ENCODE peak calls at places on chromosome X, in four cellular contexts. T is NCI-H2171, L is lower leg skin, V is ureter. I is an unnamed sample.

GRCh38 chrX:155967653-155968052 is 29.8 kb upstream of the IL9R start:
- DNase-seq in T (no peak), L (no peak), V (no peak), I (no peak)

GRCh38 chrX:112840382-112841113 is at the start of gene AMOT:
- DNase-seq in T (peak; percentile 56), L (peak; percentile 95), V (peak; percentile 81), I (peak; percentile 90)

GRCh38 chrX:27555514-27555913 is 34.6 kb upstream of the DCAF8L2 start:
- DNase-seq in T (no peak), L (no peak), V (no peak), I (no peak)

GRCh38 chrX:10597871-10598270 is 22.5 kb downstream of the MID1 start:
- DNase-seq in T (no peak), L (no peak), V (no peak), I (no peak)

GRCh38 chrX:110853610-110854009 is 58.0 kb upstream of the CHRDL1 start:
- DNase-seq in T (peak; percentile 73), L (no peak), V (no peak), I (no peak)

GRCh38 chrX:42714981-42715688 is 62.8 kb downstream of the PPP1R2C start:
- DNase-seq in T (peak; percentile 27), L (no peak), V (peak; percentile 54), I (no peak)

GRCh38 chrX:78796916-78797315 is 49.4 kb downstream of the LPAR4 start:
- DNase-seq in T (no peak), L (no peak), V (no peak), I (no peak)

GRCh38 chrX:100931925-100932285 is 3.2 kb upstream of the XKRX start:
- DNase-seq in T (no peak), L (no peak), V (no peak), I (no peak)

GRCh38 chrX:54811301-54811885 is 3.8 kb downstream of the MAGED2 start:
- DNase-seq in T (no peak), L (no peak), V (no peak), I (no peak)

GRCh38 chrX:49192722-49193328 is 6.7 kb upstream of the PRICKLE3 start:
- DNase-seq in T (no peak), L (no peak), V (no peak), I (no peak)

GRCh38 chrX:68685722-68686683 is 38.5 kb downstream of the STARD8 start:
- DNase-seq in T (no peak), L (no peak), V (no peak), I (no peak)

GRCh38 chrX:2901367-2902036 is 27.6 kb downstream of the ARSD start:
- DNase-seq in T (no peak), L (no peak), V (no peak), I (no peak)

GRCh38 chrX:45775462-45775861 is 574.8 kb upstream of the DIPK2B start:
- DNase-seq in T (no peak), L (no peak), V (no peak), I (no peak)

GRCh38 chrX:33434256-33435092 is 223.1 kb upstream of the DMD start:
- DNase-seq in T (peak; percentile 1), L (no peak), V (peak; percentile 55), I (peak; percentile 88)

GRCh38 chrX:14922437-14922836 is 49.2 kb downstream of the MOSPD2 start:
- DNase-seq in T (no peak), L (no peak), V (no peak), I (no peak)

GRCh38 chrX:41116948-41117347 is 31.7 kb downstream of the USP9X start:
- DNase-seq in T (no peak), L (no peak), V (no peak), I (no peak)

GRCh38 chrX:142251202-142251601 is 46.1 kb upstream of the MAGEC2 start:
- DNase-seq in T (no peak), L (no peak), V (no peak), I (no peak)

GRCh38 chrX:104270916-104271512 is 16.3 kb upstream of the ESX1 start:
- DNase-seq in T (no peak), L (no peak), V (peak; percentile 50), I (no peak)

GRCh38 chrX:46666831-46667230 is 92.1 kb downstream of the SLC9A7 start:
- DNase-seq in T (no peak), L (no peak), V (no peak), I (no peak)

GRCh38 chrX:15274946-15275345 is 5.1 kb upstream of the ASB9 start:
- DNase-seq in T (no peak), L (no peak), V (no peak), I (no peak)

GRCh38 chrX:1178580-1179057 is 33.8 kb downstream of the CRLF2 start:
- DNase-seq in T (no peak), L (peak; percentile 37), V (no peak), I (peak; percentile 27)

GRCh38 chrX:154547245-154548027 is at the start of gene IKBKG:
- DNase-seq in T (peak; percentile 83), L (peak; percentile 97), V (peak; percentile 91), I (peak; percentile 97)

GRCh38 chrX:133018229-133018628 is 59.8 kb upstream of the HS6ST2 start:
- DNase-seq in T (no peak), L (no peak), V (no peak), I (no peak)

GRCh38 chrX:39841604-39842003 is 256.2 kb downstream of the BCOR start:
- DNase-seq in T (no peak), L (no peak), V (no peak), I (no peak)

GRCh38 chrX:130330706-130331105 is 9.0 kb upstream of the SLC25A14 start:
- DNase-seq in T (no peak), L (no peak), V (peak; percentile 44), I (no peak)

GRCh38 chrX:129779747-129780146 is at the start of gene SASH3:
- DNase-seq in T (no peak), L (no peak), V (no peak), I (no peak)

GRCh38 chrX:1378306-1378758 is 13.6 kb downstream of the SLC25A6 start:
- DNase-seq in T (no peak), L (peak; percentile 84), V (no peak), I (no peak)

GRCh38 chrX:40077906-40078305 is 19.9 kb downstream of the BCOR start:
- DNase-seq in T (no peak), L (no peak), V (no peak), I (no peak)

GRCh38 chrX:107674480-107675364 is 46.4 kb downstream of the PRPS1 start:
- DNase-seq in T (peak; percentile 60), L (peak; percentile 97), V (peak; percentile 77), I (no peak)

GRCh38 chrX:41066391-41066790 is 18.9 kb upstream of the USP9X start:
- DNase-seq in T (no peak), L (no peak), V (no peak), I (no peak)